ENCODE peak calls at places on chromosome 6, in eight cellular contexts. R is GM23248; V is body of pancreas; C is tibial nerve; F is cardiac muscle cell; S is left ventricle myocardium inferior; J is CD4-positive, alpha-beta T cell; K is HCT116. L is an unnamed sample.

GRCh38 chr6:29968130-29968529 is 25.8 kb downstream of the HLA-A start:
- DNase-seq in R (peak), V (peak), C (no peak), F (no peak), S (no peak), J (no peak), K (peak), L (no peak)

GRCh38 chr6:52595796-52596130 is 18.9 kb upstream of the TRAM2 start:
- DNase-seq in R (no peak), V (no peak), C (no peak), F (no peak), S (no peak), J (no peak), K (no peak), L (no peak)

GRCh38 chr6:6891949-6892461 is 215.8 kb upstream of the RREB1 start:
- DNase-seq in R (peak), V (no peak), C (no peak), F (no peak), S (no peak), J (no peak), K (no peak), L (no peak)

GRCh38 chr6:36313628-36313895 is 23.1 kb downstream of the BNIP5 start:
- DNase-seq in R (no peak), V (no peak), C (no peak), F (no peak), S (no peak), J (no peak), K (no peak), L (no peak)

GRCh38 chr6:157442296-157442695 is 61.3 kb downstream of the ZDHHC14 start:
- DNase-seq in R (peak), V (no peak), C (no peak), F (no peak), S (no peak), J (no peak), K (no peak), L (no peak)

GRCh38 chr6:110357696-110358535 is at the start of gene METTL24:
- DNase-seq in R (peak), V (peak), C (no peak), F (peak), S (no peak), J (no peak), K (no peak), L (no peak)

GRCh38 chr6:137217801-137218472 is 1.2 kb downstream of the IFNGR1 start:
- DNase-seq in R (peak), V (no peak), C (no peak), F (no peak), S (no peak), J (no peak), K (no peak), L (no peak)

GRCh38 chr6:25629202-25629584 is 22.8 kb upstream of the SCGN start:
- DNase-seq in R (no peak), V (peak), C (no peak), F (no peak), S (no peak), J (no peak), K (no peak), L (no peak)

GRCh38 chr6:46269447-46270229 is 98.9 kb upstream of the ENPP5 start:
- DNase-seq in R (no peak), V (peak), C (no peak), F (no peak), S (peak), J (no peak), K (no peak), L (no peak)

GRCh38 chr6:16179970-16180431 is 51.1 kb downstream of the MYLIP start:
- DNase-seq in R (no peak), V (no peak), C (no peak), F (no peak), S (no peak), J (peak), K (no peak), L (no peak)

GRCh38 chr6:84639396-84639795 is 125.0 kb downstream of the TBX18 start:
- DNase-seq in R (peak), V (no peak), C (no peak), F (no peak), S (no peak), J (no peak), K (no peak), L (no peak)

GRCh38 chr6:70956451-70957283 is at the start of gene B3GAT2:
- DNase-seq in R (peak), V (peak), C (no peak), F (peak), S (no peak), J (no peak), K (no peak), L (no peak)

GRCh38 chr6:81834141-81834621 is 81.7 kb upstream of the TENT5A start:
- DNase-seq in R (peak), V (peak), C (no peak), F (no peak), S (peak), J (no peak), K (no peak), L (no peak)

GRCh38 chr6:46090115-46091079 is 39.4 kb upstream of the ENPP4 start:
- DNase-seq in R (peak), V (peak), C (peak), F (peak), S (peak), J (peak), K (peak), L (peak)

GRCh38 chr6:26575494-26575939 is 21.2 kb upstream of the ABT1 start:
- DNase-seq in R (no peak), V (no peak), C (no peak), F (no peak), S (no peak), J (no peak), K (no peak), L (no peak)

GRCh38 chr6:135850882-135851281 is 619 bp upstream of the PDE7B start:
- DNase-seq in R (peak), V (no peak), C (no peak), F (no peak), S (no peak), J (no peak), K (no peak), L (no peak)

GRCh38 chr6:149940673-149940984 is 1.2 kb upstream of the ULBP2 start:
- DNase-seq in R (no peak), V (no peak), C (no peak), F (no peak), S (no peak), J (no peak), K (no peak), L (no peak)

GRCh38 chr6:141103246-141103645 is 1029.5 kb upstream of the GJE1 start:
- DNase-seq in R (peak), V (no peak), C (no peak), F (no peak), S (no peak), J (no peak), K (peak), L (no peak)

GRCh38 chr6:156166093-156166492 is 611.1 kb upstream of the ARID1B start:
- DNase-seq in R (no peak), V (no peak), C (no peak), F (no peak), S (no peak), J (no peak), K (no peak), L (no peak)

GRCh38 chr6:121143476-121143875 is 190.8 kb downstream of the TBC1D32 start:
- DNase-seq in R (peak), V (no peak), C (no peak), F (no peak), S (no peak), J (no peak), K (no peak), L (no peak)

GRCh38 chr6:44651604-44652003 is 264.1 kb downstream of the CDC5L start:
- DNase-seq in R (no peak), V (no peak), C (no peak), F (no peak), S (no peak), J (no peak), K (no peak), L (no peak)

GRCh38 chr6:115191989-115192388 is 849.2 kb upstream of the HS3ST5 start:
- DNase-seq in R (no peak), V (no peak), C (no peak), F (no peak), S (no peak), J (no peak), K (no peak), L (no peak)

GRCh38 chr6:53044071-53044470 is 21.1 kb upstream of the FBXO9 start:
- DNase-seq in R (peak), V (no peak), C (no peak), F (peak), S (no peak), J (no peak), K (no peak), L (no peak)

GRCh38 chr6:11778648-11779307 is at the start of gene ADTRP:
- DNase-seq in R (no peak), V (no peak), C (no peak), F (no peak), S (no peak), J (no peak), K (no peak), L (no peak)

GRCh38 chr6:45327956-45328522 is at the start of gene RUNX2:
- DNase-seq in R (peak), V (no peak), C (no peak), F (peak), S (no peak), J (no peak), K (no peak), L (no peak)

GRCh38 chr6:14477559-14477958 is 360.0 kb downstream of the CD83 start:
- DNase-seq in R (no peak), V (no peak), C (no peak), F (no peak), S (no peak), J (no peak), K (no peak), L (no peak)
- H3K27ac ChIP-seq in R (peak), V (peak), C (no peak), F (no peak), S (peak), J (no peak), K (no peak), L (no peak)

DNA sequence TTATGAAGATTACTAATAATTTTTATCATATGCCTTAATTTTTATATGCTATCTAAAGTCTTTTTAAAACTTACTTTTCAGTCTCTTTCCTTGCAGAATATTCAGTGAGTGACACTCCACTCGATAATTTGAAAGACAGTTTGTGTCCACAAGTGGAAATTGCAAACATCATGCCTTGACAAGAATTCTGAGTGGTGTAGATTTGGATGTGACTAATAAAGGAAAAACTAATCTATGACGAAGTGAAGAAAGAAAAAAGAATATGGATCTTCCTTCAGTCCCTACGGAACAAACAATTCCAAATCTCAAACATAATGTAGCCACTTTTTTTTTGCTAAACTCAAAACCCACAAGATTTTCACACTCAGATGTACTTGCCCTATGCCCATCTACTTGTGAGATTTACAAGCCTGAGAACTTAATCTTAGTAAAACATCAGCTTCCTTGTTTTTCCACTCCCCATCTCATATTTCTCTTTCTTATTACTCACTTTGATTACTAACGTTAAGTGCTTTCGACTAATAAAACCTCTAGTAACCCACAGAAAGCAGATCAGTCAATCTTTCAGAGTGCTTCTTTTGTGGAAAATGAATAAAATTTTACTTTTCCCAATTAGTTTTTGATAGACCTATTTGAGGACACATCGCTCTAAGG is 1155.8 kb downstream of the GRIK2 start:
- DNase-seq in R (no peak), V (no peak), C (no peak), F (no peak), S (no peak), J (no peak), K (no peak), L (no peak)
- H3K27ac ChIP-seq in R (no peak), V (no peak), C (no peak), F (no peak), S (no peak), J (no peak), K (no peak), L (no peak)

GRCh38 chr6:148396411-148396810 is 53.8 kb downstream of the SASH1 start:
- DNase-seq in R (no peak), V (no peak), C (no peak), F (no peak), S (no peak), J (no peak), K (no peak), L (no peak)

GRCh38 chr6:148396926-148397325 is 54.3 kb downstream of the SASH1 start:
- DNase-seq in R (no peak), V (no peak), C (no peak), F (no peak), S (no peak), J (no peak), K (no peak), L (no peak)

GRCh38 chr6:148398686-148399085 is 56.0 kb downstream of the SASH1 start:
- DNase-seq in R (no peak), V (no peak), C (no peak), F (no peak), S (no peak), J (no peak), K (no peak), L (peak)

GRCh38 chr6:148395583-148396101 is 53.0 kb downstream of the SASH1 start:
- DNase-seq in R (peak), V (no peak), C (no peak), F (no peak), S (peak), J (no peak), K (no peak), L (peak)

DNA sequence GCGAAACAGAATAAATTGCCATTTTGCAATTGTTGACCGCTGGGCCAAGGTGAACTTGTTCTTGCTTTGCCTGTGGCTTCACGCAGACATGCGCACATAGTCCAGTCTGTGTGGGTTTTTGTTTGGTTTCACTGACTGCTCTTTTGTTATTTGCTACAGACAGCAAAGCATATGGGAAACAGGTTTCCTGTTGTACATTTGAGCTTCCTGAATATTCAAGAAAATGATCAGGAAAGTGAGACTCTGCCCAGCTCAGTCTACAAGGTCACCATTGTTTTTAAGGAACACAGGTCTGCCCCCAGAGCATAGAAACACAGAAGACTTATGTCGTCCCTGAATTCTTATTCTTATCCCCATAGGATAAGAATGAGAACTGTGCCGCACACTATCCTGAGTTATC is 55.6 kb downstream of the SASH1 start:
- DNase-seq in R (no peak), V (no peak), C (no peak), F (no peak), S (no peak), J (no peak), K (no peak), L (no peak)
- H3K27ac ChIP-seq in R (no peak), V (no peak), C (peak), F (no peak), S (peak), J (no peak), K (no peak), L (peak)

GRCh38 chr6:34544052-34544604 is 12.0 kb downstream of the SPDEF start:
- DNase-seq in R (no peak), V (no peak), C (no peak), F (no peak), S (no peak), J (no peak), K (no peak), L (no peak)
- H3K27ac ChIP-seq in R (no peak), V (no peak), C (no peak), F (no peak), S (no peak), J (no peak), K (no peak), L (no peak)

DNA sequence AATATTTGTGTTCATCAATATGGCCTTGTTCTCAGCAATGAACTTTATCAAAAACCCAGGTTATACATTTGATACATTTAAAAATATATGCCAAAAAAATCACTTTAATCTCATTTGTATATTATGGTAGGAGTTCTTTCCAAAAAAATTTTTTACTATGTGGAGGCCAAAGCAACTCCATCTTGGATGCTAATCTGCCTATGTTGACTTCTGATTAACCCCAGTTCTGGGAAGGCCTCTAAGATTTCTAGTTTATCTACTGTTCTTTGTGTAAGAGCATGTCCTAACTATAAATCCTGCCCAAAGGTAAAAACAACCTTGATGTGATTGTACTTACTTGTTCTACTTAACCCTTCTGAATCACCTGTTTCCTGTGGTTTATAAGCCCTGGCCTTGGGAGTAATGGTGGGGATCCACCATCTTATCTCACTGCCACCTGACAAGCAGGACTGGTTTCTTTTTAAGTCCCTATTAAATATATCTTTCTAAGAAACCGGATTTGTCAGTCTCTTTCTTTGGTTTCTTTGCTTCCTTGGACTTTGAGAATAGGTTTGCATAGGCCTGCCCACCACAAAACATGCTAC is 46.7 kb downstream of the RNGTT start:
- DNase-seq in R (no peak), V (no peak), C (no peak), F (no peak), S (no peak), J (no peak), K (no peak), L (no peak)
- H3K27ac ChIP-seq in R (no peak), V (no peak), C (no peak), F (no peak), S (no peak), J (no peak), K (no peak), L (no peak)

GRCh38 chr6:129539032-129539431 is 170.9 kb downstream of the ARHGAP18 start:
- DNase-seq in R (no peak), V (no peak), C (no peak), F (no peak), S (no peak), J (no peak), K (no peak), L (no peak)

GRCh38 chr6:129543981-129544380 is 166.0 kb downstream of the ARHGAP18 start:
- DNase-seq in R (peak), V (no peak), C (no peak), F (no peak), S (no peak), J (no peak), K (no peak), L (no peak)

GRCh38 chr6:129544892-129545612 is 164.9 kb downstream of the ARHGAP18 start:
- DNase-seq in R (no peak), V (no peak), C (no peak), F (no peak), S (no peak), J (no peak), K (no peak), L (no peak)

GRCh38 chr6:129546702-129547101 is 163.3 kb downstream of the ARHGAP18 start:
- DNase-seq in R (no peak), V (no peak), C (no peak), F (no peak), S (no peak), J (no peak), K (no peak), L (no peak)

GRCh38 chr6:129542705-129543104 is 167.3 kb downstream of the ARHGAP18 start:
- DNase-seq in R (no peak), V (no peak), C (no peak), F (no peak), S (no peak), J (no peak), K (no peak), L (no peak)
- H3K27ac ChIP-seq in R (no peak), V (no peak), C (no peak), F (no peak), S (no peak), J (no peak), K (no peak), L (no peak)

GRCh38 chr6:5507056-5507722 is 245.9 kb downstream of the FARS2 start:
- DNase-seq in R (no peak), V (no peak), C (no peak), F (no peak), S (no peak), J (no peak), K (no peak), L (no peak)
- H3K27ac ChIP-seq in R (no peak), V (no peak), C (no peak), F (no peak), S (no peak), J (no peak), K (no peak), L (no peak)

DNA sequence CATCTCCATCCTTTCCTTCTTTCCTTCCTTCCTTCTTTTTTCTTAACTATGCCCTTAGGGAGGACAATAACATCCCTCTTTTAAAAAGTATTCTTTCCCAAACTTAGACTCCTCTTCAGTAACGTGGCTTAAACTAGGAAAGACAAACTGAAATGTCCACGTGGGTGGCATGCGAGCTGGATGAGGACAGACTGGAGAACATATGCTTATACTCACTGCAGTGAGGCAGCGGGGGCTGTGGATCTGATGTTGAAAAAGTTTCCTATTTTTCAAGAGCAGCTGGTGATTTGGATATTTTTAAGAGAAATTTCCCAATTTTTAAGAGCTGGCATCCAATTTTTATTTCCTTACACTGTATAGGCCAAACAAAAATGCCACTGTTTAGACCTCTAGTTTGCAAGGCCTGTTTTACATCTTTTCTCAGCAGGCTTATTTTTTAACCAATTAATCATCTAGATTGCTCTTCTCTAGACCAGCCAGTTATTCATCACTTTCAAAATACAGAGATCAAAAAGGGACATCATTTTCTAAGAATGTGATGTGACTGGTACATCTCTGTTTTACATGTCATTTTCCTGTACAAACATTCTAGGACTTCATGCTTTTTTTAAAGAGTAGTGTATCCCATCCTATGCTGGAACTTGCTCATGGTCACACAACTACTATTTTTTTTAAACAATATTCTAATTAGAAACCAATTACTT is 226.5 kb downstream of the BTBD9 start:
- DNase-seq in R (peak), V (peak), C (peak), F (no peak), S (peak), J (no peak), K (no peak), L (no peak)
- H3K27ac ChIP-seq in R (no peak), V (no peak), C (no peak), F (no peak), S (no peak), J (no peak), K (no peak), L (no peak)